ENCODE peak calls at places on chromosomes 6 and 20, in nine cellular contexts. D, B, R, Z, A, P, C, K and T are unnamed samples.

GRCh38 chr6:3227363-3228045 is at the start of gene TUBB2B:
- DNase-seq in B (peak), A (no peak), P (peak), K (no peak), C (no peak), D (peak), R (no peak), Z (no peak), T (no peak)

GRCh38 chr20:10216146-10216741 is 2.4 kb upstream of the SNAP25 start:
- DNase-seq in C (no peak), B (peak), K (no peak), D (no peak), P (peak), A (no peak), R (no peak), Z (no peak), T (peak)

GRCh38 chr6:166420351-166420750 is 37.6 kb upstream of the MPC1 start:
- DNase-seq in A (no peak), C (peak), R (no peak), Z (no peak), P (no peak), K (no peak), B (peak), D (no peak), T (no peak)

GRCh38 chr6:16824804-16825777 is 63.8 kb upstream of the ATXN1 start:
- DNase-seq in P (no peak), C (no peak), D (peak), R (no peak), K (no peak), Z (no peak), A (no peak), B (no peak), T (no peak)

GRCh38 chr6:142112451-142113061 is 20.2 kb upstream of the GJE1 start:
- DNase-seq in A (peak), K (peak), C (peak), B (peak), D (peak), P (peak), Z (peak), R (peak), T (peak)

GRCh38 chr6:157632821-157633220 is 190.2 kb upstream of the SNX9 start:
- DNase-seq in P (no peak), A (no peak), D (no peak), B (peak), C (peak), K (peak), Z (no peak), R (no peak), T (no peak)

GRCh38 chr20:46099491-46100287 is 9.9 kb upstream of the NCOA5 start:
- DNase-seq in D (peak), A (no peak), Z (no peak), K (no peak), B (no peak), C (no peak), P (no peak), R (no peak), T (no peak)

GRCh38 chr20:19070681-19071441 is 141.6 kb upstream of the SLC24A3 start:
- DNase-seq in R (no peak), D (no peak), Z (no peak), K (no peak), B (no peak), C (no peak), P (no peak), A (no peak), T (no peak)

GRCh38 chr6:135535989-135536414 is 38.5 kb upstream of the AHI1 start:
- DNase-seq in K (peak), Z (no peak), A (no peak), D (peak), B (peak), P (peak), R (peak), C (peak), T (peak)

GRCh38 chr6:111356551-111356950 is 126.5 kb downstream of the REV3L start:
- DNase-seq in R (no peak), K (no peak), B (no peak), A (no peak), P (no peak), Z (no peak), C (no peak), D (no peak), T (no peak)

GRCh38 chr20:47271216-47271615 is 85.3 kb downstream of the ZMYND8 start:
- DNase-seq in R (no peak), K (no peak), B (no peak), Z (no peak), C (no peak), A (no peak), D (no peak), P (no peak), T (no peak)

GRCh38 chr20:30488941-30489601 is 768.4 kb upstream of the DEFB115 start:
- DNase-seq in R (no peak), D (no peak), C (no peak), B (no peak), K (no peak), A (no peak), Z (no peak), P (no peak), T (no peak)

GRCh38 chr6:128208851-128209580 is 308.2 kb upstream of the THEMIS start:
- DNase-seq in R (no peak), B (peak), Z (no peak), A (no peak), K (no peak), D (no peak), C (peak), P (no peak), T (no peak)

GRCh38 chr6:135851442-135852271 is at the start of gene PDE7B:
- DNase-seq in K (peak), D (peak), R (peak), P (peak), B (peak), A (peak), C (peak), Z (no peak), T (peak)

GRCh38 chr20:3813758-3814581 is 6.4 kb upstream of the AP5S1 start:
- DNase-seq in Z (no peak), P (no peak), D (peak), A (no peak), B (no peak), R (no peak), C (no peak), K (no peak), T (no peak)

GRCh38 chr6:44475779-44476434 is 88.4 kb downstream of the CDC5L start:
- DNase-seq in P (peak), B (peak), Z (peak), A (peak), R (no peak), D (peak), K (peak), C (peak), T (no peak)

GRCh38 chr6:50976907-50977306 is 158.2 kb downstream of the TFAP2B start:
- DNase-seq in K (no peak), D (no peak), B (no peak), R (no peak), A (no peak), C (no peak), P (no peak), Z (no peak), T (no peak)

GRCh38 chr6:16181429-16182359 is 52.8 kb downstream of the MYLIP start:
- DNase-seq in P (no peak), A (no peak), C (no peak), B (no peak), D (no peak), R (no peak), K (no peak), Z (no peak), T (no peak)

GRCh38 chr20:61476956-61477355 is 224.9 kb downstream of the CDH4 start:
- DNase-seq in K (no peak), Z (no peak), A (no peak), D (no peak), P (no peak), R (no peak), C (no peak), B (no peak), T (no peak)

GRCh38 chr20:47272893-47273590 is 83.5 kb downstream of the ZMYND8 start:
- DNase-seq in B (peak), R (no peak), D (peak), K (peak), A (peak), P (peak), Z (peak), C (peak), T (no peak)

GRCh38 chr6:128155826-128156225 is 255.0 kb upstream of the THEMIS start:
- DNase-seq in Z (no peak), A (no peak), P (no peak), B (no peak), C (no peak), R (no peak), K (no peak), D (no peak), T (no peak)

GRCh38 chr6:169828176-169828575 is 76.8 kb downstream of the ERMARD start:
- DNase-seq in B (no peak), R (peak), A (no peak), D (no peak), C (no peak), K (no peak), P (no peak), Z (no peak), T (no peak)

GRCh38 chr6:52013035-52013434 is 74.4 kb downstream of the PKHD1 start:
- DNase-seq in Z (no peak), C (no peak), D (no peak), B (no peak), A (no peak), K (no peak), R (no peak), P (no peak), T (peak)

GRCh38 chr6:1575213-1576041 is 34.3 kb upstream of the FOXC1 start:
- DNase-seq in A (no peak), R (no peak), P (no peak), Z (no peak), K (no peak), D (no peak), C (peak), B (peak), T (no peak)

GRCh38 chr20:59159091-59159821 is 4.4 kb upstream of the ZNF831 start:
- DNase-seq in K (no peak), Z (peak), A (no peak), B (no peak), C (no peak), R (no peak), P (peak), D (peak), T (no peak)

GRCh38 chr20:35093245-35093884 is 758 bp upstream of the TRPC4AP start:
- DNase-seq in P (peak), K (no peak), D (peak), Z (no peak), B (peak), C (peak), R (no peak), A (no peak), T (peak)

GRCh38 chr6:139597781-139598368 is 223.4 kb upstream of the CITED2 start:
- DNase-seq in D (no peak), P (no peak), C (peak), B (peak), Z (no peak), R (peak), A (no peak), K (peak), T (no peak)

GRCh38 chr6:44072959-44073611 is 54.2 kb downstream of the MRPL14 start:
- DNase-seq in P (no peak), D (peak), B (peak), K (no peak), C (peak), A (peak), R (no peak), Z (peak), T (no peak)